ENCODE peak calls at places on chromosomes 4 and X, in eight cellular contexts. O is stimulated activated CD4-positive, alpha-beta T cell treated with anti-CD3 and anti-CD28 coated beads, Interleukin-12 subunit alpha, Interleukin-12 subunit beta, amount 100 ng/mL, for 48 hours; D is suprapubic skin; C is GM13977; B is transverse colon; H is NCI-H1092; N is tibial artery; U is stimulated activated naive CD4-positive, alpha-beta T cell. P is an unnamed sample.

GRCh38 chrX:41084360-41085104 is 713 bp upstream of the USP9X start:
- DNase-seq in O (peak; percentile 90), D (peak; percentile 99), C (peak; percentile 89), B (peak; percentile 99), H (peak; percentile 97), N (peak; percentile 94), U (peak; percentile 95), P (peak; percentile 97)

GRCh38 chr4:184416913-184417734 is 57.2 kb downstream of the IRF2 start:
- DNase-seq in O (no peak), D (no peak), C (peak; percentile 64), B (peak; percentile 39), H (no peak), N (no peak), U (peak; percentile 31), P (no peak)

GRCh38 chr4:38091636-38092035 is 131.4 kb downstream of the PTTG2 start:
- DNase-seq in O (no peak), D (no peak), C (no peak), B (no peak), H (no peak), N (no peak), U (no peak), P (no peak)

GRCh38 chr4:120815361-120815760 is 107.2 kb downstream of the PRDM5 start:
- DNase-seq in O (no peak), D (no peak), C (no peak), B (no peak), H (no peak), N (no peak), U (no peak), P (no peak)

GRCh38 chrX:30301977-30302376 is 7.2 kb downstream of the NR0B1 start:
- DNase-seq in O (no peak), D (no peak), C (no peak), B (no peak), H (no peak), N (no peak), U (no peak), P (no peak)

GRCh38 chr4:94827481-94828110 is 69.8 kb downstream of the BMPR1B start:
- DNase-seq in O (no peak), D (no peak), C (no peak), B (no peak), H (no peak), N (no peak), U (no peak), P (no peak)

GRCh38 chr4:141011799-141012377 is 121.4 kb downstream of the RNF150 start:
- DNase-seq in O (no peak), D (no peak), C (no peak), B (no peak), H (no peak), N (no peak), U (no peak), P (no peak)

GRCh38 chrX:153903991-153904957 is at the start of gene AVPR2:
- DNase-seq in O (no peak), D (no peak), C (no peak), B (no peak), H (no peak), N (no peak), U (no peak), P (no peak)

GRCh38 chr4:1600811-1601532 is 83.1 kb downstream of the FAM53A start:
- DNase-seq in O (no peak), D (peak; percentile 61), C (no peak), B (no peak), H (no peak), N (no peak), U (no peak), P (no peak)

GRCh38 chr4:165367040-165367439 is 11.8 kb upstream of the CPE start:
- DNase-seq in O (no peak), D (no peak), C (no peak), B (no peak), H (no peak), N (no peak), U (no peak), P (no peak)

GRCh38 chr4:94757192-94758140 is at the start of gene BMPR1B:
- DNase-seq in O (no peak), D (no peak), C (no peak), B (no peak), H (no peak), N (no peak), U (no peak), P (peak; percentile 63)

GRCh38 chr4:150923945-150924344 is 91.1 kb downstream of the LRBA start:
- DNase-seq in O (no peak), D (no peak), C (no peak), B (no peak), H (no peak), N (no peak), U (no peak), P (no peak)

GRCh38 chr4:114807759-114808404 is 209.3 kb downstream of the UGT8 start:
- DNase-seq in O (no peak), D (no peak), C (peak; percentile 34), B (no peak), H (no peak), N (no peak), U (no peak), P (peak; percentile 45)

GRCh38 chr4:128512161-128512560 is 224.5 kb upstream of the PGRMC2 start:
- DNase-seq in O (no peak), D (no peak), C (no peak), B (no peak), H (no peak), N (no peak), U (no peak), P (no peak)

GRCh38 chr4:76984788-76985211 is 35.2 kb downstream of the SEPTIN11 start:
- DNase-seq in O (no peak), D (peak; percentile 87), C (no peak), B (peak; percentile 37), H (no peak), N (peak; percentile 80), U (no peak), P (no peak)

GRCh38 chr4:126895988-126896570 is 736.7 kb upstream of the INTU start:
- DNase-seq in O (no peak), D (no peak), C (no peak), B (no peak), H (no peak), N (no peak), U (no peak), P (no peak)

GRCh38 chr4:20268028-20268427 is 16.3 kb downstream of the SLIT2 start:
- DNase-seq in O (no peak), D (no peak), C (no peak), B (no peak), H (no peak), N (no peak), U (no peak), P (no peak)

GRCh38 chr4:143163618-143164017 is 21.1 kb upstream of the USP38 start:
- DNase-seq in O (no peak), D (no peak), C (no peak), B (no peak), H (no peak), N (no peak), U (no peak), P (no peak)

GRCh38 chr4:23881052-23881501 is 8.8 kb downstream of the PPARGC1A start:
- DNase-seq in O (no peak), D (no peak), C (no peak), B (no peak), H (no peak), N (no peak), U (no peak), P (no peak)

GRCh38 chrX:153494541-153495361 is at the start of gene BGN:
- DNase-seq in O (no peak), D (no peak), C (no peak), B (no peak), H (peak; percentile 39), N (peak; percentile 47), U (peak; percentile 7), P (peak; percentile 80)

GRCh38 chr4:175827510-175827909 is 15.4 kb upstream of the GPM6A start:
- DNase-seq in O (no peak), D (no peak), C (no peak), B (no peak), H (no peak), N (no peak), U (no peak), P (no peak)

GRCh38 chr4:40662962-40663604 is 33.4 kb upstream of the RBM47 start:
- DNase-seq in O (peak; percentile 45), D (no peak), C (peak; percentile 42), B (no peak), H (peak; percentile 92), N (no peak), U (no peak), P (no peak)

GRCh38 chr4:102868782-102869568 is at the start of gene CISD2:
- DNase-seq in O (peak; percentile 89), D (peak; percentile 94), C (peak; percentile 91), B (peak; percentile 94), H (peak; percentile 91), N (peak; percentile 90), U (peak; percentile 88), P (peak; percentile 94)

GRCh38 chrX:69125094-69125493 is 40.2 kb downstream of the PJA1 start:
- DNase-seq in O (no peak), D (no peak), C (no peak), B (no peak), H (no peak), N (no peak), U (no peak), P (no peak)

GRCh38 chr4:68361146-68361589 is 11.3 kb upstream of the YTHDC1 start:
- DNase-seq in O (no peak), D (no peak), C (no peak), B (no peak), H (no peak), N (no peak), U (no peak), P (no peak)

GRCh38 chr4:57442834-57443291 is 332.7 kb upstream of the IGFBP7 start:
- DNase-seq in O (no peak), D (no peak), C (peak; percentile 17), B (peak; percentile 41), H (peak; percentile 68), N (peak; percentile 28), U (no peak), P (peak; percentile 41)

GRCh38 chr4:1192493-1193205 is 20.3 kb upstream of the SPON2 start:
- DNase-seq in O (no peak), D (peak; percentile 59), C (no peak), B (peak; percentile 23), H (no peak), N (peak; percentile 28), U (no peak), P (no peak)

GRCh38 chr4:52643846-52644245 is 15.3 kb downstream of the USP46 start:
- DNase-seq in O (no peak), D (peak; percentile 70), C (no peak), B (peak; percentile 21), H (peak; percentile 23), N (peak; percentile 78), U (no peak), P (peak; percentile 25)

GRCh38 chrX:104411800-104412199 is 154.2 kb upstream of the IL1RAPL2 start:
- DNase-seq in O (no peak), D (no peak), C (no peak), B (no peak), H (no peak), N (no peak), U (no peak), P (no peak)

GRCh38 chr4:182179105-182179504 is 64.1 kb upstream of the TENM3 start:
- DNase-seq in O (no peak), D (no peak), C (no peak), B (no peak), H (peak; percentile 74), N (no peak), U (no peak), P (peak; percentile 62)